ENCODE peak calls at places on chromosomes 4 and X, in four cellular contexts. P is brain microvascular endothelial cell, W is IMR-90, L is mammary epithelial cell. R is an unnamed sample.
A peak's percentile ranks its signal among the peaks of the same experiment; 100 is the strongest.

GRCh38 chrX:80765226-80765625 is 44.5 kb downstream of the BRWD3 start:
- DNase-seq in P (peak; percentile 54), W (peak; percentile 77), L (peak; percentile 73), R (no peak)

GRCh38 chrX:150200820-150201287 is 162.3 kb upstream of the MAMLD1 start:
- DNase-seq in P (peak; percentile 95), W (peak; percentile 98), L (peak; percentile 98), R (peak; percentile 74)

GRCh38 chrX:106730385-106730784 is 3.9 kb downstream of the RNF128 start:
- DNase-seq in P (no peak), W (peak; percentile 22), L (no peak), R (no peak)

GRCh38 chr4:110840221-110840654 is 217.4 kb upstream of the PITX2 start:
- DNase-seq in P (no peak), W (peak; percentile 72), L (no peak), R (no peak)

GRCh38 chrX:136130931-136131843 is 16.1 kb upstream of the FHL1 start:
- DNase-seq in P (peak; percentile 79), W (peak; percentile 82), L (peak; percentile 91), R (no peak)

GRCh38 chrX:16771483-16772398 is 14.5 kb upstream of the TXLNG start:
- DNase-seq in P (peak; percentile 86), W (peak; percentile 86), L (peak; percentile 87), R (peak; percentile 9)

GRCh38 chr4:87608229-87608628 is at the start of gene DSPP:
- DNase-seq in P (no peak), W (no peak), L (no peak), R (no peak)

GRCh38 chrX:134374294-134374693 is 85.7 kb upstream of the HPRT1 start:
- DNase-seq in P (no peak), W (no peak), L (peak; percentile 11), R (no peak)

GRCh38 chrX:120750381-120750780 is 120.5 kb upstream of the C1GALT1C1 start:
- DNase-seq in P (no peak), W (no peak), L (no peak), R (no peak)

GRCh38 chrX:135520022-135520552 is 373 bp upstream of the INTS6L start:
- DNase-seq in P (peak; percentile 10), W (peak; percentile 60), L (peak; percentile 9), R (no peak)

GRCh38 chr4:94408549-94409374 is 43.0 kb upstream of the PDLIM5 start:
- DNase-seq in P (peak; percentile 74), W (peak; percentile 51), L (no peak), R (no peak)

GRCh38 chrX:140274761-140275525 is 229.9 kb downstream of the SOX3 start:
- DNase-seq in P (peak; percentile 1), W (peak; percentile 49), L (peak; percentile 64), R (no peak)

GRCh38 chr4:78205601-78206000 is 148.5 kb downstream of the FRAS1 start:
- DNase-seq in P (no peak), W (no peak), L (no peak), R (no peak)

GRCh38 chrX:21907250-21907649 is 33.3 kb upstream of the SMS start:
- DNase-seq in P (no peak), W (peak; percentile 30), L (no peak), R (no peak)
- H3K4me3 ChIP-seq in P (no peak overlapping the region), W (no peak overlapping the region), L (no peak overlapping the region), R (no peak overlapping the region)

GRCh38 chr4:156575430-156576073 is 396.0 kb downstream of the PDGFC start:
- DNase-seq in P (no peak), W (no peak), L (peak; percentile 87), R (no peak)
- TF ChIP-seq CTCF in P (peak; percentile 30), W (no peak), L (peak; percentile 49), R (no peak)

DNA sequence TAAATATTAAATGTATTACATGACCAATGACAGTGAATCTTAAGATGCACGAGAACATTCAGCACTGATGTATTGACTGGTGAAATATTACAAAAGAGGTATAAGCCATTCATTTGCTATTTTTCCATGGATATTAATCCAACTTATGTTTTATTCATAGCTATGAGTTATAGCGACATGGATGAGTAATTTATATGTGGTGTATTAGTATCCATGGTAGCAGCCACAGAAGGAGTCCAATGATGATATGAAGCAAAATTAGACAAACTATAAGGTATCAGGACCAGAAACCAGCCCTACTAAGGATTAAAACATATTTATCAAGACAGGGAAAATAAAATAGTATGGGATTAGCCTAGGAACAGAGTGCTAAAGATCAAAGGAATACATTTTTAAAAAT is 50.7 kb downstream of the THAP9 start:
- DNase-seq in P (no peak), W (peak; percentile 10), L (peak; percentile 9), R (no peak)
- H3K36me3 ChIP-seq in P (no peaks in the 10 kb centered on the region), W (peaks cover 4% of the 10 kb centered on the region), L (peaks cover 3% of the 10 kb centered on the region), R (no peaks in the 10 kb centered on the region)

GRCh38 chrX:56798866-56799864 is 70.1 kb downstream of the NBDY start:
- DNase-seq in P (no peak), W (no peak), L (no peak), R (no peak)
- H3K4me3 ChIP-seq in P (no peak overlapping the region), W (no peak overlapping the region), L (no peak overlapping the region), R (no peak overlapping the region)